ENCODE peak calls at places on chromosomes 12 and 14, in seven cellular contexts. S, T, W, M, L, Q and G are unnamed samples.
A peak's percentile ranks its signal among the peaks of the same experiment; 100 is the strongest.

GRCh38 chr14:75861161-75861621 is 120.6 kb downstream of the TGFB3 start:
- DNase-seq in M (peak; percentile 12), W (peak; percentile 78), T (peak; percentile 12), Q (no peak), L (peak; percentile 3), S (peak; percentile 87), G (no peak)

GRCh38 chr14:98685725-98686124 is 586.3 kb downstream of the BCL11B start:
- DNase-seq in M (no peak), L (no peak), Q (no peak), T (no peak), S (no peak), W (no peak), G (no peak)

GRCh38 chr12:29053567-29053966 is 95.5 kb upstream of the FAR2 start:
- DNase-seq in M (no peak), L (no peak), Q (no peak), W (no peak), S (no peak), T (peak; percentile 18), G (no peak)

GRCh38 chr12:118034429-118035193 is 18.1 kb downstream of the RFC5 start:
- DNase-seq in S (peak; percentile 58), T (peak; percentile 73), M (peak; percentile 44), L (no peak), W (peak; percentile 72), Q (no peak), G (no peak)

GRCh38 chr14:23550827-23551265 is 719 bp downstream of the ZFHX2 start:
- DNase-seq in T (no peak), Q (peak; percentile 76), L (no peak), W (no peak), S (peak; percentile 15), M (no peak), G (peak; percentile 59)

GRCh38 chr14:55814064-55814463 is 234.1 kb downstream of the KTN1 start:
- DNase-seq in W (no peak), L (no peak), S (no peak), T (no peak), Q (no peak), M (no peak), G (no peak)

GRCh38 chr12:51823875-51824565 is 24.5 kb downstream of the FIGNL2 start:
- DNase-seq in Q (no peak), L (peak; percentile 94), S (peak; percentile 79), T (peak; percentile 85), M (peak; percentile 74), W (peak; percentile 73), G (no peak)

GRCh38 chr12:78086553-78087362 is 256.1 kb downstream of the NAV3 start:
- DNase-seq in L (no peak), M (no peak), W (no peak), T (no peak), Q (no peak), S (no peak), G (no peak)

GRCh38 chr14:24113379-24113800 is 1.2 kb upstream of the DCAF11 start:
- DNase-seq in W (no peak), Q (no peak), M (no peak), S (no peak), L (no peak), T (no peak), G (no peak)

DNA sequence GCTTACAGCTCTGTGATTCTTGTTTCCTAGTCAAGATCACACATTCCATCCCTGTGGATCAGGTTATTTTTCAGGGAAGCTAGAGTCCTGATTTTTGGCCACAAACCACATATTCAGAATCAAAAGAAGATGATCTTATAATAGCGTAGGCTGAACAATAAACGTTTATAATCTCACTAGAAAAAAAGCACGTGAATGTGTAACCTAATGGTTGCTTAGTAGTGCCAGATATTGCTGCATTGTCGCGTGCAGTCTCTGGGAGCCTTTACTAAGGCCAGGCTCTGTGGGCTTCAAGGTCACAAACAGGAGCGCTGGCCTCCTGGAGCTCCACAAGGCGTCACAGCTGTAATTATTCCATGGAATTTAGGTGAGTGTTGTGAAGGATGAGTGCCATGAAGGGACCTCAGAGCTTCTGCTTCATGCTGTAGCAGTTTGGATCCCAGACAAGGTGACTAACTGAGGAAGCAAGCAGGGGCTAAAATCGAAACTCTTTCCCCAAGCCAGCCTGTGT is 17.4 kb downstream of the CDKN1B start:
- DNase-seq in S (no peak), W (no peak), M (peak; percentile 71), T (no peak), L (no peak), Q (no peak), G (no peak)
- H3K4me3 ChIP-seq in S (no peak overlapping the region), W (no peak overlapping the region), M (no peak overlapping the region), T (no peak overlapping the region), L (peak overlapping the region; percentile 55), Q (no peak overlapping the region), G (no peak overlapping the region)

DNA sequence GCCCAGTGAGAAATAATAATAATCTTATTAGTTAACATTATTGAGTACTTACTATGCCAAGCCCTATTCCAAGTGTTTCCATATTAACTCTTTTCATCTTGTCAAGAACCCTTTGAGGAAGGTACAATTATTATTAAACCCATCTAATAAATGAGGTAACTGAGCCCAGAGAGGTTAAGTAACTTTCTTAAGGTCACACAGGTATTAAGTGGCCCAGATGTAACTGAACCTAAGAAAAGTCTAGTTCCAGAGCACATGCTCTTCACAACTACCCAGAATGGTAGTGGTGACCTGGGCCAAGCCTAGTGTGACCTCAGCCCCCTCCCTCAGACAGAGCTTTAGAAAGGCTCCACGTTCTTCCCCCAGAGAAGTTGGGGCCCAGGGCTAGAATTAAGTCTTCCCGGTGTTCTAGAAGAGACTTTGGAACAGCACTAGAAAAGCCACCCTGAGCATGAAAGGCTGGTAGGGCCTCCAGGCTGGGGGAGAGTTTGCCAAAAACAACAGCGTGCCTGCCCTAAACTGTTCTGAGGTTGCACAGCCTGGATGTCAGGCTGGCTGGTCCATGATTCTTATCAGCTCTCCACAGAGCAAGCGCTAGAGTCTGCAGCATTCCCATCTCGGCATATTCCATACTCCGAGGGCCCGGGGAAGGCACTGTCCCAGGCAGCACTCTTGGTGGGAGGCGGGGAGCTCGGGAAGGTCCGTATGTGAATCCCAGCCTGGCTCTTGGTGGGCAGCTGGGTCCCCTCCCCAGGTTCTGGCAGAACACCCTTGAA is 41.3 kb upstream of the CTDSP2 start:
- DNase-seq in Q (no peak), L (no peak), M (no peak), W (no peak), T (no peak), S (peak; percentile 75), G (no peak)
- H3K4me1 ChIP-seq in Q (peaks cover 52% of the 10 kb centered on the region), L (peaks cover 38% of the 10 kb centered on the region), M (peaks cover 10% of the 10 kb centered on the region), W (peaks cover 5% of the 10 kb centered on the region), T (peaks cover 49% of the 10 kb centered on the region), S (peaks cover 31% of the 10 kb centered on the region), G (peaks cover 59% of the 10 kb centered on the region)

DNA sequence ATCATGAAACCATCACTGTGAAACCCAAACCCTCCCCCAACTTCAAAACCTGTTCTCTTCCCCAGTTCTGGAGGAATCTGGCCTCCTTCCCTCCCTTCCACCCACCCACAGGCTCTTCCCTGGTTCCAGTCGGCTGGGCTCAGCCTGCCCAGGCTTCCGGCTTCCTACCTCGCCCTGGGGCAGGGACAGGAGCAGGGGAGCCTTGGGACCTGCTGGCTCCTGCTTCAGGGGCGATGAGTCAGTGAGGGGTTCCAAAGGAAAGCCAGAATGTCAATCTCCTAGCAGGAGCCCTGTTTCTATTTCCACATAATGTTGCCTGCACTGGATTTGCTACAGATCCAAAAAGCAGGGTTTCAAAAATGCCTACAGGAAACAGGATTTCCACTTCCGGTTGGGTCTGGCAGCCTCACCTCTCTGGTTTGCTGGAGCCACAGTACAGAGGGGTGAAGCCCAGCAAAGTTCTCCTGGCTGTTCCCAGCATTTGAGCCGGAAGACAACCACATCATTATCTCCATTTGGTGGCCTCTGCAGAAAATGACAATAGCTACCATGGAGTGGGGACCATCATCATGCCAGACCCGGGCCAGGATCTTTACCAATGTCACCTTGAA is 278.3 kb downstream of the DPF3 start:
- DNase-seq in M (no peak), L (peak; percentile 56), Q (no peak), W (no peak), S (peak; percentile 60), T (no peak), G (no peak)
- H3K4me3 ChIP-seq in M (no peak overlapping the region), L (no peak overlapping the region), Q (no peak overlapping the region), W (no peak overlapping the region), S (no peak overlapping the region), T (no peak overlapping the region), G (no peak overlapping the region)

GRCh38 chr12:111447571-111448265 is 42.0 kb downstream of the SH2B3 start:
- DNase-seq in M (peak; percentile 3), T (no peak), S (no peak), Q (no peak), W (no peak), L (peak; percentile 34), G (no peak)
- H3K4me1 ChIP-seq in M (peaks cover 56% of the 10 kb centered on the region), T (no peaks in the 10 kb centered on the region), S (peaks cover 17% of the 10 kb centered on the region), Q (peaks cover 65% of the 10 kb centered on the region), W (no peaks in the 10 kb centered on the region), L (peaks cover 29% of the 10 kb centered on the region), G (peaks cover 43% of the 10 kb centered on the region)

GRCh38 chr14:28770061-28770460 is 3.5 kb downstream of the FOXG1 start:
- DNase-seq in W (no peak), T (no peak), Q (no peak), L (no peak), M (no peak), S (no peak), G (no peak)
- H3K4me3 ChIP-seq in W (no peak overlapping the region), T (no peak overlapping the region), Q (no peak overlapping the region), L (no peak overlapping the region), M (no peak overlapping the region), S (no peak overlapping the region), G (no peak overlapping the region)